ENCODE peak calls at places on chromosome 10, in ten cellular contexts. F is DND-41, Y is IMR-90, D is fibroblast of lung, R is transverse colon, G is left ventricle myocardium inferior, Z is suprapubic skin, A is PC-3, Q is GM23248, S is ovary. M is an unnamed sample. For H3K4me1, the result is how much of the 10 kb centered on the place peaks cover.

GRCh38 chr10:11823122-11823988 is at the start of gene PROSER2:
- DNase-seq in F (peak), R (peak), Q (peak), Y (peak), Z (no peak), S (peak), D (peak), A (peak), G (peak), M (peak)

GRCh38 chr10:49083256-49083655 is 32.1 kb downstream of the VSTM4 start:
- DNase-seq in S (peak), R (no peak), F (no peak), D (no peak), Y (no peak), Z (no peak), G (peak), Q (no peak), A (no peak), M (no peak)

GRCh38 chr10:4058514-4059029 is 273.6 kb upstream of the KLF6 start:
- DNase-seq in A (peak), Z (no peak), S (no peak), R (no peak), D (no peak), G (no peak), Q (no peak), F (no peak), Y (no peak), M (no peak)

GRCh38 chr10:79260803-79261740 is 86.2 kb upstream of the PPIF start:
- DNase-seq in R (no peak), Y (peak), D (peak), S (peak), F (no peak), G (no peak), Q (no peak), A (no peak), Z (no peak), M (no peak)

GRCh38 chr10:3790858-3791257 is 5.8 kb upstream of the KLF6 start:
- DNase-seq in G (no peak), R (no peak), F (no peak), Z (no peak), Y (no peak), Q (no peak), A (no peak), D (no peak), S (no peak), M (no peak)

GRCh38 chr10:16116404-16117304 is 256.3 kb upstream of the MINDY3 start:
- DNase-seq in Y (no peak), D (no peak), Q (peak), A (peak), G (no peak), S (no peak), F (peak), R (no peak), Z (no peak), M (no peak)

GRCh38 chr10:33460461-33461294 is 126.2 kb upstream of the NRP1 start:
- DNase-seq in Z (no peak), D (peak), A (peak), R (no peak), F (no peak), G (peak), Q (peak), Y (peak), S (peak), M (no peak)

GRCh38 chr10:121580276-121581116 is 17.7 kb downstream of the FGFR2 start:
- DNase-seq in F (no peak), Z (no peak), A (peak), Q (no peak), Y (no peak), D (no peak), G (no peak), S (no peak), R (no peak), M (no peak)

GRCh38 chr10:96667401-96667800 is 52.9 kb downstream of the PIK3AP1 start:
- DNase-seq in F (no peak), A (no peak), D (peak), Z (no peak), G (no peak), Q (peak), R (no peak), Y (peak), S (no peak), M (no peak)

GRCh38 chr10:48778193-48778857 is 93.7 kb downstream of the WDFY4 start:
- DNase-seq in F (no peak), Z (no peak), R (no peak), G (no peak), S (no peak), Q (no peak), Y (no peak), D (no peak), A (no peak), M (no peak)

GRCh38 chr10:43131256-43131655 is 7.0 kb upstream of the CSGALNACT2 start:
- DNase-seq in G (no peak), Y (no peak), S (no peak), Q (no peak), Z (no peak), A (no peak), R (no peak), D (no peak), F (no peak), M (peak)

GRCh38 chr10:22437620-22438588 is 92.6 kb downstream of the SPAG6 start:
- DNase-seq in Q (peak), G (no peak), R (no peak), A (peak), Y (peak), Z (no peak), D (peak), F (no peak), S (peak), M (no peak)

GRCh38 chr10:18233775-18234174 is 93.6 kb downstream of the CACNB2 start:
- DNase-seq in G (peak), R (peak), A (peak), S (peak), D (no peak), Z (no peak), F (no peak), Y (no peak), Q (no peak), M (no peak)

GRCh38 chr10:6470894-6471618 is 109.0 kb downstream of the PRKCQ start:
- DNase-seq in R (no peak), S (no peak), A (no peak), G (no peak), Q (no peak), F (no peak), D (no peak), Y (no peak), Z (no peak), M (no peak)

GRCh38 chr10:5888843-5889623 is 660 bp downstream of the ANKRD16 start:
- DNase-seq in A (peak), R (peak), D (peak), Y (no peak), G (peak), S (no peak), Z (peak), Q (peak), F (peak), M (peak)

GRCh38 chr10:56633876-56634452 is 272.9 kb upstream of the ZWINT start:
- DNase-seq in R (no peak), Z (no peak), Y (no peak), D (no peak), F (no peak), G (no peak), A (no peak), Q (no peak), S (no peak), M (no peak)

GRCh38 chr10:132942101-132942739 is at the start of gene CFAP46:
- DNase-seq in D (peak), Z (no peak), A (no peak), G (peak), F (no peak), Y (peak), R (no peak), S (peak), Q (peak), M (no peak)

GRCh38 chr10:108461976-108462375 is 1297.5 kb upstream of the SORCS1 start:
- DNase-seq in S (no peak), F (no peak), A (no peak), Z (no peak), R (no peak), Y (no peak), G (no peak), Q (no peak), D (no peak), M (no peak)

GRCh38 chr10:108469940-108470339 is 1305.4 kb upstream of the SORCS1 start:
- DNase-seq in G (no peak), S (no peak), R (no peak), Q (no peak), Z (no peak), Y (no peak), D (no peak), F (no peak), A (no peak), M (no peak)

GRCh38 chr10:108471420-108471819 is 1306.9 kb upstream of the SORCS1 start:
- DNase-seq in R (no peak), Z (no peak), G (no peak), Q (no peak), D (no peak), S (no peak), F (no peak), A (no peak), Y (no peak), M (no peak)

GRCh38 chr10:108465871-108466641 is 1301.5 kb upstream of the SORCS1 start:
- DNase-seq in Z (peak), F (no peak), S (no peak), R (peak), D (peak), Y (no peak), Q (peak), A (no peak), G (peak), M (no peak)
- H3K4me3 ChIP-seq in Z (peak), F (no peak), S (peak), R (peak), D (peak), Y (peak), Q (peak), A (no peak), G (peak), M (no peak)

GRCh38 chr10:98748298-98748697 is 301.6 kb upstream of the HPS1 start:
- DNase-seq in F (no peak), S (no peak), A (peak), G (no peak), D (no peak), Y (peak), Q (peak), Z (no peak), R (no peak), M (no peak)
- H3K4me1 ChIP-seq in F (under half), S (under half), A (under half), G (under half), D (under half), Y (under half), Q (under half), Z (under half), R (under half), M (under half)

GRCh38 chr10:98267894-98268693 is at the start of gene LOXL4:
- DNase-seq in Y (no peak), G (no peak), F (peak), R (no peak), Q (peak), Z (peak), A (peak), S (peak), D (peak), M (no peak)

GRCh38 chr10:98266647-98267046 is 1.3 kb downstream of the LOXL4 start:
- DNase-seq in D (no peak), Y (no peak), Z (peak), A (no peak), S (no peak), R (no peak), Q (no peak), G (no peak), F (no peak), M (no peak)

GRCh38 chr10:98268694-98269386 is 846 bp upstream of the LOXL4 start:
- DNase-seq in A (no peak), Z (peak), Y (no peak), R (no peak), D (peak), S (peak), Q (no peak), F (no peak), G (no peak), M (no peak)

GRCh38 chr10:98265403-98266378 is 2.3 kb downstream of the LOXL4 start:
- DNase-seq in A (no peak), G (no peak), Z (peak), F (no peak), Y (no peak), D (no peak), Q (no peak), R (no peak), S (no peak), M (no peak)

DNA sequence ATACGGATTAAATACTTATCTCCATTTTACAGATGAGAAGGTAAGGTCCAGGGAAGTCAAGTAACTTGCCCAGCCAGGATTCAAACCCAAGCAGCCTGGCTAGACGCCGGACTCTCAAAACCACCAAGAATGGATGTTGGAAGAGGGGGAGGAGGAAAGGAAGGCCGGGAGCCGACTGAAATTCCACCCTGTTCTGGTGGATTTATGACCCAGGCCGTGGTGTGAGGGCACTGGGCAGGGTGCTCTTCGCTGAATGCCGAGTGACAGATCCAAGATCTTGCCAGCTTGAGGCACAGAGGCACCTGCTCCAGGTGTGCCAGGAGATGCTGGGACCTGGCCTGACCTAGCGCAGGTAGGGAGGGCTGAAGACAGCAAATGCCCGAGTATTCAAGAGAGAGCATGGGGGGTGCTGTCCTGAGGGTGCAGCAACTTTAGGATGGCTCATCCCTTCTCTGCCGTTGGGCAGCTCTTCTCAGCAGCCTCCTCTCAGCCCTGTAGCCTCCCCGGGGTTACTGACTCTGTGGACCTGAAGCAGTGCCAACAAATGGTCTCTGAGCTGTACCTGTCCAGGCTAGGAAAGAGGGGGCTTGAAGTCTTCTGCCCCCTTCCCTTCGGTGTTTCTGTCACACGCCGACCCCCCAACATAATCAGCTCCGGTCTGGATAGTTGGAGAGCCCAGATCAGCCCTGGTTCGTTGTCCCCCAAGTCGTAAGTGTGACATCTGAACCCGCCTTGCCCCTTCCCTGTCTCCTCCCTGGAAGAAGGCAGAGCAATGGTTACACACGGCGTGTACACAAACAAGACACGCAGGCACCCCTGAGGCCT is 713 bp downstream of the LOXL4 start:
- DNase-seq in Q (peak), G (no peak), S (peak), F (no peak), R (no peak), Y (no peak), D (no peak), A (no peak), Z (peak), M (no peak)
- H3K4me3 ChIP-seq in Q (peak), G (peak), S (peak), F (no peak), R (peak), Y (peak), D (peak), A (peak), Z (peak), M (no peak)

DNA sequence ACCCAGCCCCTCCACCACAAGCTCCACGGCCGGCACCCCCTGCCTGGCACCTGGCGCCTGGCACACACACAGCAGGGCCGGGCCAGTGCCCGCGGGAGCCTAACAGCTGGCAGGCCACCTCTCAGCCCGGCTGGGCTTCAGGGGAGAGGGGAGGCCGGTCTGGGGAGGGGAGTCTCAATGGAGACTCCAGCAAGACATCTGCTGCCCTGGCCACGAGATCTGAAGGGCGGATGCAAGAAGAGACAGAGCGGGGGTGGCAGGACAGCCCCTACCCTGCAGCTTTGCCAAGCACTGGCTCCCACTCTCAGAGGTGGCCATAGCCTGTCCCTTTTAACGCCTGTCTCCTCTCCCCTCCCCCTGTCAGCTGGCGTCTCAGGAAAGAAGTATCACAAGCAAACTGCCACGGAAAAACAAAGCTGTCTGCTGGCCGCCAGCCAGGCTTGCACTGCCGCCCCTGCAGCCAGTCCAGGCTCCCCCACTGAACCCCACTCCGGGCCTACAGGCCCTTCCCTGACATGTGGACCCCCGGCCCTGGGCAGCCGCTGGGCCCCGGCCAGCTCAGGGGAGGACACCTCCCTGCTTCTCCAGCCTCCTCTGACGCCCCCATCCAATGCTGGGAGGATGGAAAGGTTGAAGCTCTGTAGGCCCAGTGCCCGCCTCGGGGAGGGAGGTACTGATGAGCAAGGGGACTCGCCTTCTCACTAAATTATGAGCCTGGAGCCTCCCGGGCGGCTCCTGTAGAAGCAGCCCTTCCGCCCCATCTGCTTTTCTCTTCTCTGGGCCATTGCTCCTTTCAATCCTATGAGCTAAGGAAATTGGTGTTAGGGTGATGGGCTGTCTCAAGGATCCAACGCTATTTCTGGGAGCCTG is 178.4 kb downstream of the ARHGAP12 start:
- DNase-seq in Z (no peak), Y (no peak), A (no peak), S (peak), Q (peak), F (no peak), R (peak), D (no peak), G (peak), M (no peak)
- H3K4me1 ChIP-seq in Z (under half), Y (under half), A (under half), S (under half), Q (under half), F (under half), R (under half), D (under half), G (under half), M (under half)

GRCh38 chr10:788796-789748 is 99.6 kb upstream of the DIP2C start:
- DNase-seq in R (peak), Y (peak), G (peak), A (peak), D (peak), S (no peak), Z (peak), F (peak), Q (peak), M (no peak)
- H3K4me3 ChIP-seq in R (peak), Y (peak), G (peak), A (peak), D (peak), S (peak), Z (peak), F (no peak), Q (peak), M (no peak)

GRCh38 chr10:114519306-114519669 is 115.0 kb upstream of the AFAP1L2 start:
- DNase-seq in Q (peak), G (no peak), R (peak), S (no peak), Y (no peak), D (peak), Z (peak), A (peak), F (no peak), M (no peak)
- H3K4me1 ChIP-seq in Q (under half), G (half or more), R (half or more), S (under half), Y (under half), D (under half), Z (half or more), A (under half), F (under half), M (under half)

DNA sequence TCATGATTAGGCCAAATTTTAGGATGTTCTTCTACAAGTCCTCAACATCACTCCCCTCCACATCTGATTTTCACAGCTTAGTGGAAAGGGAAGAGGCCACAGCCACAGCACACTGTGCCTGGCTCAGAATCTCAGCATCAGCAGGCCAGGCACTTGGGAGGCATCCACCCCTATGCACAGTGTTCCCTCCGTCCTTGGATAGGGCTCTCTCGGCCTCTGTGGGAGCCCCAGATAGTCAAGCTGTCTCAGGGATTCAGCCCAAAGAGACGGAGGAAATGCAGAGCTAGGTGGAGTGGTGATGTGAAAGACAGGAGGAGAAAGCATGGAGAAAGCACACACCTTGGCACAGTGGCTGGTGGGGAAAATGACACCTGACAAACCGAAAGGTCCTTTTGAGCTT is 1.3 kb downstream of the RBP4 start:
- DNase-seq in G (no peak), R (no peak), Z (peak), Y (no peak), Q (no peak), F (no peak), S (no peak), D (no peak), A (no peak), M (no peak)
- H3K4me3 ChIP-seq in G (no peak), R (no peak), Z (no peak), Y (no peak), Q (no peak), F (no peak), S (no peak), D (no peak), A (no peak), M (no peak)